ENCODE peak calls at places on chromosomes 13 and 19, in nine cellular contexts. P, Z, A, J, L, X, N, Q and M are unnamed samples.

GRCh38 chr13:79779761-79780160 is 298.8 kb downstream of the NDFIP2 start:
- DNase-seq in Z (no peak), N (peak; percentile 37), L (peak; percentile 77), X (no peak), Q (no peak), A (no peak), P (peak; percentile 70), J (no peak), M (peak; percentile 83)

GRCh38 chr19:9883231-9883758 is 48.2 kb downstream of the PIN1 start:
- DNase-seq in P (peak; percentile 68), Q (no peak), Z (no peak), L (no peak), X (no peak), N (peak; percentile 87), J (no peak), A (no peak), M (peak; percentile 36)

GRCh38 chr19:33246729-33247440 is 21.2 kb upstream of the SLC7A10 start:
- DNase-seq in X (no peak), Z (no peak), P (no peak), A (no peak), J (no peak), Q (no peak), N (no peak), L (no peak), M (no peak)

GRCh38 chr13:35345992-35346391 is 130.5 kb downstream of the MAB21L1 start:
- DNase-seq in Z (no peak), A (no peak), P (no peak), L (no peak), J (no peak), N (no peak), Q (no peak), X (no peak), M (no peak)

GRCh38 chr13:22828081-22828480 is 352.7 kb upstream of the SGCG start:
- DNase-seq in P (peak; percentile 25), Q (no peak), Z (no peak), L (no peak), J (no peak), A (no peak), N (peak; percentile 6), X (no peak), M (no peak)

GRCh38 chr19:50803633-50804419 is 13.6 kb downstream of the ACP4 start:
- DNase-seq in Z (no peak), A (no peak), X (no peak), Q (peak; percentile 60), N (peak; percentile 33), J (no peak), L (no peak), P (peak; percentile 12), M (no peak)

GRCh38 chr19:30017172-30017571 is 75.1 kb downstream of the URI1 start:
- DNase-seq in J (no peak), N (no peak), X (no peak), A (no peak), Q (no peak), L (no peak), P (no peak), Z (no peak), M (no peak)

GRCh38 chr13:77565635-77566034 is 30.1 kb downstream of the SCEL start:
- DNase-seq in Z (no peak), Q (peak; percentile 53), L (peak; percentile 7), J (peak; percentile 6), N (peak; percentile 66), P (no peak), A (no peak), X (no peak), M (peak; percentile 62)

GRCh38 chr13:95641961-95642621 is 2.4 kb downstream of the DZIP1 start:
- DNase-seq in Z (peak; percentile 41), Q (peak; percentile 32), A (no peak), J (no peak), N (no peak), X (no peak), L (peak; percentile 41), P (no peak), M (no peak)

GRCh38 chr13:24148414-24149305 is 11.9 kb upstream of the SPATA13 start:
- DNase-seq in Q (no peak), P (peak; percentile 95), L (peak; percentile 96), X (peak; percentile 95), J (peak; percentile 95), A (no peak), Z (no peak), N (peak; percentile 98), M (peak; percentile 86)

GRCh38 chr13:88817560-88817959 is 1146.4 kb downstream of the SLITRK5 start:
- DNase-seq in Q (no peak), P (peak; percentile 73), Z (no peak), N (no peak), J (no peak), L (no peak), X (no peak), A (no peak), M (no peak)

GRCh38 chr19:17893766-17894165 is 22.0 kb downstream of the SLC5A5 start:
- DNase-seq in X (no peak), P (no peak), L (no peak), A (no peak), J (no peak), Q (no peak), Z (no peak), N (no peak), M (no peak)

GRCh38 chr13:104773775-104774174 is 1707.6 kb upstream of the SLC10A2 start:
- DNase-seq in Q (peak; percentile 68), N (peak; percentile 71), Z (no peak), L (peak; percentile 32), A (no peak), J (no peak), X (peak; percentile 21), P (peak; percentile 65), M (peak; percentile 68)

GRCh38 chr19:34288381-34288780 is 34.0 kb downstream of the GARRE1 start:
- DNase-seq in X (no peak), N (no peak), L (no peak), Z (no peak), Q (no peak), J (no peak), A (no peak), P (no peak), M (no peak)

GRCh38 chr19:17719730-17720486 is 628 bp downstream of the MAP1S start:
- DNase-seq in N (peak; percentile 34), X (no peak), Q (no peak), A (no peak), J (no peak), P (no peak), L (no peak), Z (no peak), M (peak; percentile 77)

GRCh38 chr13:110343241-110343865 is 36.3 kb downstream of the COL4A2 start:
- DNase-seq in J (no peak), Z (no peak), P (peak; percentile 94), Q (no peak), N (peak; percentile 87), X (no peak), L (no peak), A (no peak), M (peak; percentile 80)

GRCh38 chr13:108070491-108070890 is 144.8 kb downstream of the LIG4 start:
- DNase-seq in P (no peak), Q (no peak), A (no peak), N (no peak), X (no peak), L (no peak), Z (no peak), J (no peak), M (peak; percentile 5)

GRCh38 chr13:20378721-20379120 is 146.6 kb upstream of the GJB6 start:
- DNase-seq in X (no peak), J (no peak), L (no peak), P (no peak), Q (no peak), N (peak; percentile 35), A (no peak), Z (no peak), M (no peak)

GRCh38 chr19:6424190-6424938 is at the start of gene KHSRP:
- DNase-seq in Q (peak; percentile 52), Z (no peak), J (no peak), N (no peak), L (no peak), A (no peak), P (no peak), X (no peak), M (peak; percentile 4)

GRCh38 chr19:50189326-50189725 is 14.1 kb upstream of the MYH14 start:
- DNase-seq in P (no peak), Z (no peak), N (no peak), X (no peak), A (no peak), L (no peak), Q (no peak), J (no peak), M (no peak)

GRCh38 chr13:51731759-51732158 is 72.2 kb downstream of the DHRS12 start:
- DNase-seq in A (no peak), Q (no peak), X (no peak), P (no peak), J (peak; percentile 21), L (peak; percentile 44), N (peak; percentile 19), Z (no peak), M (peak; percentile 26)
- TF ChIP-seq CTCF in A (peak; percentile 23), Q (peak; percentile 59), X (peak; percentile 55), P (peak; percentile 32), J (no peak), L (peak; percentile 35), N (peak; percentile 44), Z (peak; percentile 62), M (no peak)

GRCh38 chr19:31562916-31563626 is 213.8 kb upstream of the TSHZ3 start:
- DNase-seq in A (no peak), X (no peak), P (no peak), N (no peak), J (no peak), Z (no peak), Q (no peak), L (no peak), M (no peak)
- TF ChIP-seq CTCF in A (no peak), X (no peak), P (no peak), N (no peak), J (no peak), Z (no peak), Q (no peak), L (no peak), M (no peak)

DNA sequence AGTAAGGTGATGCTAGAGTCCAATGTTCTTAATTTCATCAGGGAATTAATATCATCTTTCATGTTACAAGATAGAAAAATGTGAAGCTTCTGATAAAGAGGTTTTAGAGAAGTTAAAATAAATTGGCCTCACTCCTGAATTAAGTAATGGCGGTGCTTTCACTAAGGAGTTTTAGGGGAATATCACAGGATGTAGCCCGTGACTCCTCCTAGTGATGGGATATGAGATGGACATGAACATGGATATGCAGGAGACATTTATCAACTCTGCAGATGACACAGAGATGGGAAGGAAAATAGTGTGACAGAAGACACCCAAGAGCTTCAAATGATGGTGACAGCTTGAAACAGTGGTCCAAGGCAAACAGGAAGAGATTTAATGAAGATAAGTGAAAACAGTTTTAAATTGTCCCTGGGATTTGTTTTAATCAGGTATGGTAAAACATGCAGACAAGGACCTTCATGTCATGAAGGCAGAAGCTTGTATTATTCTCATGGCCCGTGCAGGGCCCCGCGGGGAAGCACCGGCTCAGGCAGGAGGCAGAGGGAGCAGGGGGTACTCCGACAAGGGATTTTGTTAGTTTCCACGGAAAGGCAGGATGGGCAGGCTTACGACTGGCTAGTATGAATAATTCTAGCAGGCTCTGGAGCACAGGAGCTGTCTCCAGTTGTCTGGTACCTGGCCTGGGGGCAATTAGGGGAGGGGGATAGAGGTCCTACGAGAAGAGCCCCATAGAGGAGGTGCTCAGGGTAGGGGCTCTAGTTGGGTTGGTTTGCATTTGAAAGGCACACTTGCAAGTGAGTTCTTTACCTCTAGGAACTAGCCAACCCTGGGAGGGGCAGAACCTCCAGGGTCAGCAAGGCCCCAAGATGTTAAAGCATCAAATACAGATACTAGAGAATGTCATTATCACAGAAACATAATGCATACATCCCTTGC is 38.7 kb upstream of the FARP1 start:
- DNase-seq in A (no peak), L (no peak), X (no peak), N (peak; percentile 17), Q (no peak), Z (no peak), J (no peak), P (peak; percentile 25), M (peak; percentile 14)
- TF ChIP-seq CTCF in A (no peak), L (peak; percentile 12), X (peak; percentile 49), N (peak; percentile 50), Q (no peak), Z (no peak), J (no peak), P (peak; percentile 54), M (no peak)

GRCh38 chr19:13952154-13953020 is at the start of gene DCAF15:
- DNase-seq in Z (peak; percentile 99), P (peak; percentile 97), X (peak; percentile 99), N (peak; percentile 100), L (peak; percentile 99), J (peak; percentile 98), Q (peak; percentile 100), A (peak; percentile 100), M (peak; percentile 100)
- TF ChIP-seq CTCF in Z (no peak), P (no peak), X (no peak), N (no peak), L (no peak), J (no peak), Q (no peak), A (no peak), M (no peak)